ENCODE peak calls at places on chromosomes 1 and 21, in ten cellular contexts. O is psoas muscle; B is neuronal stem cell; W is Panc1; Y is H1; Z is transverse colon; Q is effector memory CD4-positive, alpha-beta T cell; G is right atrium auricular region; U is CD4-positive, alpha-beta T cell; I is testis. P is an unnamed sample.

GRCh38 chr1:174447866-174448530 is at the start of gene GPR52:
- DNase-seq in O (no peak), B (no peak), W (no peak), Y (no peak), Z (no peak), Q (no peak), G (no peak), U (no peak), I (no peak), P (no peak)

GRCh38 chr1:98005326-98006010 is 84.6 kb upstream of the DPYD start:
- DNase-seq in O (no peak), B (no peak), W (no peak), Y (no peak), Z (no peak), Q (no peak), G (no peak), U (no peak), I (no peak), P (no peak)

GRCh38 chr1:166814611-166815010 is 24.7 kb upstream of the POGK start:
- DNase-seq in O (no peak), B (no peak), W (no peak), Y (no peak), Z (no peak), Q (no peak), G (no peak), U (no peak), I (no peak), P (no peak)

GRCh38 chr1:1941211-1941841 is 22.2 kb upstream of the TMEM52 start:
- DNase-seq in O (no peak), B (no peak), W (no peak), Y (no peak), Z (no peak), Q (no peak), G (no peak), U (no peak), I (no peak), P (no peak)

GRCh38 chr21:35254752-35255138 is 205.6 kb upstream of the RUNX1 start:
- DNase-seq in O (no peak), B (no peak), W (no peak), Y (no peak), Z (no peak), Q (no peak), G (no peak), U (no peak), I (no peak), P (no peak)

GRCh38 chr1:97636941-97637340 is 283.9 kb downstream of the DPYD start:
- DNase-seq in O (no peak), B (no peak), W (no peak), Y (no peak), Z (no peak), Q (no peak), G (no peak), U (no peak), I (no peak), P (no peak)

GRCh38 chr1:168319691-168320090 is 39.0 kb downstream of the TBX19 start:
- DNase-seq in O (no peak), B (no peak), W (no peak), Y (peak), Z (no peak), Q (no peak), G (no peak), U (no peak), I (no peak), P (no peak)

GRCh38 chr1:1049318-1050165 is 24.6 kb downstream of the RNF223 start:
- DNase-seq in O (no peak), B (no peak), W (no peak), Y (no peak), Z (no peak), Q (no peak), G (no peak), U (no peak), I (no peak), P (no peak)

GRCh38 chr1:202281316-202282016 is 60.3 kb downstream of the UBE2T start:
- DNase-seq in O (no peak), B (no peak), W (no peak), Y (no peak), Z (no peak), Q (no peak), G (no peak), U (no peak), I (no peak), P (no peak)

GRCh38 chr21:46078322-46078981 is 19.5 kb upstream of the COL6A2 start:
- DNase-seq in O (peak), B (no peak), W (no peak), Y (no peak), Z (peak), Q (no peak), G (peak), U (no peak), I (peak), P (no peak)

GRCh38 chr1:24418898-24419628 is 3.5 kb downstream of the NIPAL3 start:
- DNase-seq in O (no peak), B (no peak), W (no peak), Y (no peak), Z (peak), Q (no peak), G (no peak), U (no peak), I (peak), P (peak)

GRCh38 chr1:158180741-158181576 is at the start of gene CD1D:
- DNase-seq in O (peak), B (peak), W (no peak), Y (peak), Z (peak), Q (no peak), G (no peak), U (no peak), I (peak), P (no peak)

GRCh38 chr1:205266584-205267305 is 39.0 kb downstream of the TMCC2 start:
- DNase-seq in O (no peak), B (no peak), W (no peak), Y (no peak), Z (no peak), Q (no peak), G (no peak), U (no peak), I (no peak), P (no peak)

GRCh38 chr1:212291505-212292134 is 6.4 kb downstream of the PPP2R5A start:
- DNase-seq in O (no peak), B (peak), W (no peak), Y (no peak), Z (no peak), Q (no peak), G (no peak), U (no peak), I (no peak), P (no peak)

GRCh38 chr1:59776960-59777852 is 37.5 kb upstream of the HOOK1 start:
- DNase-seq in O (no peak), B (no peak), W (no peak), Y (no peak), Z (no peak), Q (no peak), G (no peak), U (no peak), I (no peak), P (no peak)

GRCh38 chr1:59007820-59008598 is 224.2 kb upstream of the JUN start:
- DNase-seq in O (no peak), B (no peak), W (no peak), Y (no peak), Z (no peak), Q (no peak), G (no peak), U (no peak), I (peak), P (no peak)

GRCh38 chr1:64062941-64063581 is 140.4 kb upstream of the UBE2U start:
- DNase-seq in O (no peak), B (no peak), W (no peak), Y (no peak), Z (no peak), Q (no peak), G (no peak), U (no peak), I (no peak), P (no peak)

GRCh38 chr1:87820667-87821066 is 492.0 kb downstream of the LMO4 start:
- DNase-seq in O (no peak), B (no peak), W (no peak), Y (no peak), Z (no peak), Q (no peak), G (no peak), U (no peak), I (no peak), P (no peak)

GRCh38 chr1:181767001-181767708 is 283.8 kb downstream of the CACNA1E start:
- DNase-seq in O (no peak), B (no peak), W (no peak), Y (no peak), Z (no peak), Q (no peak), G (no peak), U (no peak), I (no peak), P (no peak)

GRCh38 chr1:150022357-150022756 is 11.8 kb upstream of the OTUD7B start:
- DNase-seq in O (no peak), B (no peak), W (no peak), Y (no peak), Z (no peak), Q (no peak), G (no peak), U (no peak), I (no peak), P (no peak)

GRCh38 chr1:156276532-156276931 is 6.1 kb downstream of the SMG5 start:
- DNase-seq in O (no peak), B (no peak), W (no peak), Y (no peak), Z (no peak), Q (no peak), G (no peak), U (no peak), I (no peak), P (no peak)

GRCh38 chr21:34707876-34708325 is 39.1 kb downstream of the CLIC6 start:
- DNase-seq in O (no peak), B (no peak), W (no peak), Y (no peak), Z (no peak), Q (no peak), G (no peak), U (peak), I (no peak), P (no peak)

GRCh38 chr1:23537296-23537993 is 6.4 kb upstream of the E2F2 start:
- DNase-seq in O (peak), B (no peak), W (no peak), Y (no peak), Z (no peak), Q (no peak), G (no peak), U (no peak), I (no peak), P (no peak)

GRCh38 chr1:177138347-177138746 is 26.2 kb downstream of the ASTN1 start:
- DNase-seq in O (no peak), B (no peak), W (no peak), Y (no peak), Z (no peak), Q (no peak), G (no peak), U (no peak), I (no peak), P (no peak)
- H3K27ac ChIP-seq in O (no peak), B (no peak), W (no peak), Y (no peak), Z (no peak), Q (no peak), G (no peak), U (no peak), I (no peak), P (no peak)

GRCh38 chr1:192903142-192903541 is 94.3 kb downstream of the RGS2 start:
- DNase-seq in O (no peak), B (no peak), W (no peak), Y (no peak), Z (no peak), Q (no peak), G (no peak), U (no peak), I (no peak), P (no peak)

GRCh38 chr1:192906334-192906733 is 97.5 kb downstream of the RGS2 start:
- DNase-seq in O (no peak), B (no peak), W (no peak), Y (no peak), Z (no peak), Q (no peak), G (no peak), U (no peak), I (no peak), P (no peak)

GRCh38 chr1:192905049-192905448 is 96.2 kb downstream of the RGS2 start:
- DNase-seq in O (no peak), B (no peak), W (no peak), Y (no peak), Z (no peak), Q (no peak), G (no peak), U (no peak), I (no peak), P (no peak)

GRCh38 chr1:192901500-192901899 is 92.7 kb downstream of the RGS2 start:
- DNase-seq in O (no peak), B (no peak), W (no peak), Y (no peak), Z (no peak), Q (no peak), G (no peak), U (no peak), I (no peak), P (no peak)

DNA sequence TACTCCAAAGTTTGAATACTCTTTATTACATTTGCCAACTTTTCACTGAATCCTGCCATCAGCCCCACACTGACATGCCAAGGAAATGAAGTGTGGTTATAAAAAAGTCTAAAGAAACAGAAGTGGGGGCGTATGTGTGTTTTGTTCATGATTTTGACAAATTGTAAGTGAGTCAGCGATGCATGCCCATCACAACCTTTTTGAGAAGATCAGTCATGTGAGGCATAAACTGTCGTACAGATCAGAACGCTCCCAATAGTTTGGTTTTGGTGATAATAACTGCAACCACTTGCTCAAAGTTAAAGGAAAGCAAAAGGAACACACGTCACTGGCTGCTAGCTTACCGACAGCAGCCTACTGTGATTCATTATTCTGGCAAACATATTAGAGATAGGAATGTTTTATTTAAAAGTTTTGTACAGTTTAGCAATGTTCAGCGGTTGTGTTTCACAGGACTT is 95.6 kb downstream of the RGS2 start:
- DNase-seq in O (no peak), B (no peak), W (no peak), Y (no peak), Z (no peak), Q (no peak), G (peak), U (no peak), I (no peak), P (no peak)
- H3K27ac ChIP-seq in O (no peak), B (no peak), W (no peak), Y (no peak), Z (peak), Q (no peak), G (peak), U (no peak), I (no peak), P (no peak)

DNA sequence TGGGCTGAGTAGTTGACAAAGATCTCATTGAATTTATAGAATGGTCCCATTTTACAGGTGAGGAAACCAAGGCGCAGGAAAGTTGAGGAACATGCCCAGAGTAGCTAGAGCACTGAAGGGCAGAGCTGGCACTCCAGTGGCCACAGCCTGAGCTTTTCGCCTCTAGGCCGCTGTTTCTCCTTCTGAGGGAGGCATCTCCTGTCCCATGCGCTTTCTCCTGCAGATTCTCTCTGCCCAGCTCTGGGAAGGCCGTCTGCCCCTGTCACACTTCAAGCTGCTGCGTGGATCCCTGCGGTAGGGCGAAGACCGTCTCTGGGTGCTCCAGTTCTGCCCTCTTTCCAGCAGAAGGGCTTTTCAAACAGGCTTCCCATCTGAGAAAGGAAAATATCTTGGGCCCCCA is 159.9 kb downstream of the ACTL8 start:
- DNase-seq in O (no peak), B (no peak), W (no peak), Y (no peak), Z (no peak), Q (no peak), G (no peak), U (no peak), I (no peak), P (no peak)
- H3K27ac ChIP-seq in O (no peak), B (no peak), W (no peak), Y (no peak), Z (no peak), Q (no peak), G (no peak), U (no peak), I (no peak), P (no peak)

GRCh38 chr1:204257446-204257845 is 43.7 kb upstream of the GOLT1A start:
- DNase-seq in O (no peak), B (no peak), W (no peak), Y (no peak), Z (no peak), Q (no peak), G (no peak), U (no peak), I (no peak), P (no peak)

GRCh38 chr1:204255966-204256365 is 42.2 kb upstream of the GOLT1A start:
- DNase-seq in O (no peak), B (no peak), W (no peak), Y (no peak), Z (no peak), Q (no peak), G (no peak), U (no peak), I (no peak), P (no peak)

GRCh38 chr1:204256531-204256930 is 42.7 kb upstream of the GOLT1A start:
- DNase-seq in O (no peak), B (no peak), W (no peak), Y (no peak), Z (no peak), Q (no peak), G (no peak), U (no peak), I (no peak), P (no peak)

GRCh38 chr1:204254031-204254661 is 40.4 kb upstream of the GOLT1A start:
- DNase-seq in O (peak), B (no peak), W (no peak), Y (no peak), Z (peak), Q (no peak), G (peak), U (no peak), I (no peak), P (no peak)

GRCh38 chr1:204255225-204255624 is 41.4 kb upstream of the GOLT1A start:
- DNase-seq in O (no peak), B (no peak), W (no peak), Y (peak), Z (no peak), Q (no peak), G (no peak), U (no peak), I (no peak), P (no peak)
- H3K27ac ChIP-seq in O (no peak), B (no peak), W (no peak), Y (peak), Z (no peak), Q (no peak), G (no peak), U (no peak), I (no peak), P (no peak)

GRCh38 chr1:221794079-221794670 is 52.3 kb upstream of the DUSP10 start:
- DNase-seq in O (no peak), B (no peak), W (no peak), Y (no peak), Z (no peak), Q (no peak), G (no peak), U (no peak), I (no peak), P (no peak)
- H3K27ac ChIP-seq in O (no peak), B (no peak), W (no peak), Y (no peak), Z (no peak), Q (no peak), G (no peak), U (no peak), I (no peak), P (no peak)

GRCh38 chr1:9375912-9376311 is 83.2 kb downstream of the SPSB1 start:
- DNase-seq in O (peak), B (no peak), W (no peak), Y (no peak), Z (no peak), Q (no peak), G (no peak), U (no peak), I (peak), P (no peak)

GRCh38 chr1:9378801-9379200 is 86.1 kb downstream of the SPSB1 start:
- DNase-seq in O (no peak), B (no peak), W (no peak), Y (no peak), Z (no peak), Q (no peak), G (no peak), U (no peak), I (no peak), P (no peak)

GRCh38 chr1:9374748-9375345 is 82.2 kb downstream of the SPSB1 start:
- DNase-seq in O (no peak), B (no peak), W (no peak), Y (no peak), Z (no peak), Q (no peak), G (no peak), U (no peak), I (no peak), P (no peak)

GRCh38 chr1:9376886-9377333 is 84.2 kb downstream of the SPSB1 start:
- DNase-seq in O (peak), B (no peak), W (no peak), Y (no peak), Z (peak), Q (no peak), G (peak), U (no peak), I (peak), P (no peak)

GRCh38 chr1:9376430-9376829 is 83.7 kb downstream of the SPSB1 start:
- DNase-seq in O (peak), B (no peak), W (no peak), Y (no peak), Z (no peak), Q (no peak), G (no peak), U (no peak), I (no peak), P (no peak)
- H3K27ac ChIP-seq in O (peak), B (no peak), W (peak), Y (no peak), Z (peak), Q (no peak), G (peak), U (no peak), I (peak), P (peak)

GRCh38 chr1:15275921-15276683 is 29.1 kb downstream of the FHAD1 start:
- DNase-seq in O (no peak), B (no peak), W (no peak), Y (no peak), Z (no peak), Q (no peak), G (peak), U (no peak), I (no peak), P (no peak)

GRCh38 chr1:15272009-15272781 is 25.2 kb downstream of the FHAD1 start:
- DNase-seq in O (no peak), B (peak), W (peak), Y (peak), Z (peak), Q (no peak), G (peak), U (no peak), I (peak), P (peak)

GRCh38 chr1:15272782-15273127 is 25.7 kb downstream of the FHAD1 start:
- DNase-seq in O (no peak), B (no peak), W (no peak), Y (no peak), Z (no peak), Q (no peak), G (no peak), U (no peak), I (no peak), P (no peak)

GRCh38 chr1:15273274-15273673 is 26.3 kb downstream of the FHAD1 start:
- DNase-seq in O (no peak), B (no peak), W (no peak), Y (no peak), Z (no peak), Q (no peak), G (no peak), U (no peak), I (no peak), P (no peak)

DNA sequence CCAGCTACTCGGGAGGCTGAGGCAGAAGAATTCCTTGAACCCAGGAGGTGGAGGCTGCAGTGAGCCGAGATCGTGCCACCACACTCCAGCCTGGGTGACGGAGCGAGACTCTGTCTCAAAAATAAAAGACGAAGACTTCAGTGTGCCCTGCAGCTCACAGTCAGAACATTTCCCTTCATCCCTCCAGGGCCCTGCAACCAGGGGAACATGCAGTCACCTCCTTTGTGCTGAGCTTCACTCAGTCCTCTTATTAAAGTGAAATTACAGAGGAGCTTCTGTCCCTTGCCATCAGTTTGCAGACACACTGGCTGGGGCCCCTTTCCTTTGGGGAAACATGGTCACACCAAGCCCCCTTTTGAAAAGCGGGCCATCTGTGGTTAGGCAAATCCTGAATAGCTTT is 24.2 kb downstream of the FHAD1 start:
- DNase-seq in O (no peak), B (no peak), W (no peak), Y (no peak), Z (no peak), Q (no peak), G (peak), U (no peak), I (no peak), P (no peak)
- H3K27ac ChIP-seq in O (no peak), B (no peak), W (no peak), Y (no peak), Z (no peak), Q (no peak), G (no peak), U (no peak), I (no peak), P (no peak)

GRCh38 chr1:20307026-20307425 is 16.4 kb downstream of the VWA5B1 start:
- DNase-seq in O (no peak), B (no peak), W (no peak), Y (no peak), Z (no peak), Q (no peak), G (no peak), U (no peak), I (no peak), P (no peak)

GRCh38 chr1:20301463-20302092 is 10.9 kb downstream of the VWA5B1 start:
- DNase-seq in O (no peak), B (no peak), W (no peak), Y (no peak), Z (no peak), Q (no peak), G (no peak), U (no peak), I (no peak), P (no peak)

GRCh38 chr1:20302093-20302471 is 11.4 kb downstream of the VWA5B1 start:
- DNase-seq in O (peak), B (no peak), W (no peak), Y (no peak), Z (no peak), Q (no peak), G (peak), U (no peak), I (peak), P (no peak)
- H3K27ac ChIP-seq in O (no peak), B (no peak), W (no peak), Y (no peak), Z (no peak), Q (no peak), G (peak), U (no peak), I (no peak), P (no peak)

P was measured in caudate nucleus.